ENCODE peak calls at places on chromosomes 7 and 10, in seven cellular contexts. P is ELF-1, V is Right ventricle myocardium superior, W is Right ventricle myocardium inferior, N is kidney glomerular epithelial cell, M is substantia nigra, L is tibial artery. E is an unnamed sample.

GRCh38 chr10:15313844-15314243 is 57.2 kb downstream of the FAM171A1 start:
- DNase-seq in V (peak; percentile 56), L (no peak), M (peak; percentile 51), N (no peak), P (peak; percentile 57), W (no peak), E (no peak)

GRCh38 chr7:86958380-86958779 is 101.1 kb downstream of the ELAPOR2 start:
- DNase-seq in W (no peak), N (no peak), P (no peak), L (no peak), M (no peak), V (no peak), E (no peak)

GRCh38 chr10:51683031-51683830 is 16.2 kb downstream of the CSTF2T start:
- DNase-seq in M (no peak), W (no peak), L (no peak), V (no peak), P (no peak), N (no peak), E (no peak)

GRCh38 chr10:30778769-30779168 is 149.2 kb upstream of the LYZL2 start:
- DNase-seq in L (no peak), P (no peak), W (no peak), V (no peak), M (no peak), N (no peak), E (no peak)

GRCh38 chr10:78515873-78516153 is 482.1 kb downstream of the RPS24 start:
- DNase-seq in V (no peak), N (no peak), M (no peak), W (no peak), L (no peak), P (no peak), E (no peak)

GRCh38 chr7:130367088-130367755 is 13.1 kb upstream of the CPA1 start:
- DNase-seq in N (no peak), W (no peak), V (no peak), L (no peak), M (no peak), P (no peak), E (no peak)

GRCh38 chr10:86966008-86966654 is 2.2 kb upstream of the ADIRF start:
- DNase-seq in N (no peak), L (no peak), V (no peak), M (no peak), W (no peak), P (no peak), E (no peak)

GRCh38 chr10:131350245-131350644 is 38.7 kb upstream of the TCERG1L start:
- DNase-seq in N (no peak), W (no peak), P (no peak), L (no peak), M (no peak), V (no peak), E (peak; percentile 41)

GRCh38 chr10:26950934-26951333 is 90.2 kb upstream of the ABI1 start:
- DNase-seq in V (no peak), M (no peak), P (no peak), W (no peak), N (no peak), L (no peak), E (no peak)

GRCh38 chr7:63008366-63008765 is 990.3 kb upstream of the ZNF722 start:
- DNase-seq in M (no peak), P (no peak), N (no peak), W (no peak), L (no peak), V (no peak), E (no peak)

GRCh38 chr7:141349804-141350203 is 201.4 kb upstream of the AGK start:
- DNase-seq in P (no peak), V (no peak), L (no peak), M (no peak), W (no peak), N (no peak), E (no peak)

GRCh38 chr10:99389721-99390480 is 40.5 kb downstream of the GOT1 start:
- DNase-seq in W (no peak), P (no peak), V (no peak), N (no peak), M (no peak), L (no peak), E (no peak)

GRCh38 chr7:151752037-151752436 is 124.9 kb downstream of the PRKAG2 start:
- DNase-seq in P (no peak), M (no peak), N (no peak), W (no peak), L (no peak), V (no peak), E (no peak)